ENCODE peak calls at places on chromosomes 11 and 22, in nine cellular contexts. D, E, I, S, W, F, R, B and A are unnamed samples.

GRCh38 chr11:20042025-20042639 is 118.1 kb downstream of the DBX1 start:
- DNase-seq in D (no peak), E (no peak), I (no peak), S (no peak), W (no peak), F (no peak), R (no peak), B (no peak), A (no peak)

GRCh38 chr11:70471254-70471653 is 72.9 kb downstream of the CTTN start:
- DNase-seq in D (no peak), E (no peak), I (peak; percentile 27), S (peak; percentile 68), W (no peak), F (no peak), R (no peak), B (no peak), A (peak; percentile 6)

GRCh38 chr11:11813288-11813962 is 28.3 kb upstream of the USP47 start:
- DNase-seq in D (no peak), E (no peak), I (no peak), S (no peak), W (no peak), F (no peak), R (no peak), B (peak; percentile 40), A (no peak)

GRCh38 chr11:2746401-2747230 is 46.8 kb upstream of the KCNQ1OT1 start:
- DNase-seq in D (no peak), E (no peak), I (no peak), S (no peak), W (peak; percentile 47), F (no peak), R (no peak), B (no peak), A (no peak)

GRCh38 chr11:130499828-130500227 is 51.4 kb downstream of the ADAMTS15 start:
- DNase-seq in D (no peak), E (no peak), I (no peak), S (no peak), W (no peak), F (no peak), R (no peak), B (no peak), A (no peak)

GRCh38 chr22:32676196-32676595 is 125.3 kb upstream of the TIMP3 start:
- DNase-seq in D (no peak), E (no peak), I (no peak), S (no peak), W (no peak), F (no peak), R (no peak), B (no peak), A (no peak)

GRCh38 chr11:79438631-79439429 is 2.0 kb downstream of the TENM4 start:
- DNase-seq in D (no peak), E (no peak), I (no peak), S (no peak), W (peak; percentile 48), F (peak; percentile 14), R (no peak), B (peak; percentile 18), A (peak; percentile 31)

GRCh38 chr11:42315267-42315666 is 855.8 kb upstream of the LRRC4C start:
- DNase-seq in D (no peak), E (no peak), I (no peak), S (no peak), W (no peak), F (no peak), R (no peak), B (no peak), A (no peak)

GRCh38 chr11:122101625-122102291 is 14.3 kb downstream of the BLID start:
- DNase-seq in D (peak; percentile 82), E (no peak), I (peak; percentile 56), S (no peak), W (peak; percentile 67), F (peak; percentile 54), R (no peak), B (peak; percentile 81), A (no peak)

GRCh38 chr11:118908931-118909618 is 16.7 kb downstream of the BCL9L start:
- DNase-seq in D (peak; percentile 35), E (no peak), I (no peak), S (no peak), W (peak; percentile 94), F (peak; percentile 77), R (no peak), B (peak; percentile 95), A (peak; percentile 40)

GRCh38 chr22:42270512-42271190 is at the start of gene TCF20:
- DNase-seq in D (no peak), E (peak; percentile 73), I (peak; percentile 91), S (peak; percentile 40), W (peak; percentile 88), F (peak; percentile 70), R (peak; percentile 78), B (peak; percentile 73), A (peak; percentile 40)

GRCh38 chr22:49767355-49768062 is 60.2 kb downstream of the BRD1 start:
- DNase-seq in D (peak; percentile 17), E (peak; percentile 19), I (peak; percentile 56), S (peak; percentile 53), W (peak; percentile 52), F (no peak), R (peak; percentile 15), B (no peak), A (peak; percentile 14)

GRCh38 chr22:23147632-23148387 is 2.5 kb downstream of the RAB36 start:
- DNase-seq in D (peak; percentile 24), E (no peak), I (no peak), S (no peak), W (no peak), F (no peak), R (no peak), B (no peak), A (peak; percentile 64)

GRCh38 chr22:24751518-24751917 is 23.0 kb downstream of the PIWIL3 start:
- DNase-seq in D (no peak), E (no peak), I (no peak), S (peak; percentile 90), W (no peak), F (no peak), R (no peak), B (no peak), A (no peak)

GRCh38 chr22:45149671-45150070 is 14.1 kb upstream of the NUP50 start:
- DNase-seq in D (no peak), E (no peak), I (no peak), S (no peak), W (no peak), F (no peak), R (no peak), B (no peak), A (no peak)

GRCh38 chr11:86151188-86152005 is 82.5 kb upstream of the PICALM start:
- DNase-seq in D (peak; percentile 6), E (no peak), I (peak; percentile 60), S (peak; percentile 69), W (no peak), F (no peak), R (no peak), B (peak; percentile 27), A (no peak)

GRCh38 chr11:47928426-47928825 is 51.9 kb upstream of the PTPRJ start:
- DNase-seq in D (no peak), E (no peak), I (no peak), S (peak; percentile 72), W (no peak), F (no peak), R (no peak), B (no peak), A (peak; percentile 24)

GRCh38 chr11:61917357-61918109 is at the start of gene RAB3IL1:
- DNase-seq in D (no peak), E (no peak), I (no peak), S (no peak), W (peak; percentile 82), F (peak; percentile 67), R (no peak), B (peak; percentile 65), A (no peak)

GRCh38 chr11:61173456-61173855 is 12.2 kb upstream of the VPS37C start:
- DNase-seq in D (peak; percentile 6), E (no peak), I (no peak), S (no peak), W (no peak), F (no peak), R (no peak), B (no peak), A (peak; percentile 40)

GRCh38 chr11:26134481-26135355 is 197.2 kb upstream of the ANO3 start:
- DNase-seq in D (no peak), E (no peak), I (peak; percentile 53), S (no peak), W (no peak), F (no peak), R (no peak), B (no peak), A (peak; percentile 22)

GRCh38 chr22:29244785-29245625 is 22.8 kb downstream of the RHBDD3 start:
- DNase-seq in D (no peak), E (no peak), I (no peak), S (no peak), W (peak; percentile 35), F (no peak), R (no peak), B (no peak), A (no peak)

GRCh38 chr11:75853971-75854370 is 39.0 kb downstream of the UVRAG start:
- DNase-seq in D (no peak), E (no peak), I (no peak), S (no peak), W (no peak), F (no peak), R (no peak), B (no peak), A (no peak)

GRCh38 chr22:37633693-37634504 is 5.6 kb upstream of the SH3BP1 start:
- DNase-seq in D (no peak), E (peak; percentile 43), I (no peak), S (peak; percentile 93), W (peak; percentile 94), F (peak; percentile 74), R (peak; percentile 66), B (peak; percentile 90), A (no peak)

GRCh38 chr11:578276-579035 is 2.2 kb downstream of the PHRF1 start:
- DNase-seq in D (no peak), E (no peak), I (no peak), S (no peak), W (no peak), F (no peak), R (no peak), B (no peak), A (no peak)

GRCh38 chr11:82326853-82327252 is 406.8 kb downstream of the FAM181B start:
- DNase-seq in D (no peak), E (no peak), I (no peak), S (no peak), W (no peak), F (no peak), R (no peak), B (no peak), A (no peak)

GRCh38 chr11:59201376-59201775 is 11.4 kb downstream of the MPEG1 start:
- DNase-seq in D (no peak), E (no peak), I (no peak), S (no peak), W (no peak), F (no peak), R (no peak), B (no peak), A (no peak)

GRCh38 chr11:12143461-12144258 is 33.3 kb downstream of the MICAL2 start:
- DNase-seq in D (no peak), E (no peak), I (no peak), S (no peak), W (no peak), F (no peak), R (no peak), B (no peak), A (no peak)

GRCh38 chr22:49014227-49015201 is 813.2 kb downstream of the BRD1 start:
- DNase-seq in D (no peak), E (no peak), I (no peak), S (no peak), W (no peak), F (peak; percentile 8), R (no peak), B (no peak), A (no peak)

GRCh38 chr11:76329084-76329648 is 51.8 kb downstream of the THAP12 start:
- DNase-seq in D (no peak), E (no peak), I (no peak), S (no peak), W (no peak), F (no peak), R (no peak), B (no peak), A (no peak)

GRCh38 chr11:69637956-69638871 is 2.7 kb upstream of the CCND1 start:
- DNase-seq in D (no peak), E (no peak), I (no peak), S (peak; percentile 45), W (peak; percentile 63), F (no peak), R (no peak), B (no peak), A (peak; percentile 3)

GRCh38 chr22:31269892-31270574 is 22.3 kb downstream of the PIK3IP1 start:
- DNase-seq in D (no peak), E (no peak), I (no peak), S (no peak), W (no peak), F (no peak), R (no peak), B (no peak), A (no peak)